ENCODE peak calls at places on chromosomes 6 and 20, in nine cellular contexts. One of them, this sample, is unnamed.

GRCh38 chr6:53059648-53060589 is 5.3 kb upstream of the FBXO9 start:
- DNase-seq in GM23338: no peak
- DNase-seq in OCI-LY7: peak; percentile 7
- DNase-seq in HCT116: no peak
- DNase-seq in neural progenitor cell: peak; percentile 60
- DNase-seq in PC-3: no peak
- DNase-seq in hepatocyte: no peak
- DNase-seq in SK-N-SH: peak; percentile 10
- DNase-seq in MM.1S: no peak
- DNase-seq in this sample: peak; percentile 15

GRCh38 chr20:33301192-33301930 is 18.3 kb downstream of the BPIFB1 start:
- DNase-seq in SK-N-SH: no peak
- DNase-seq in MM.1S: no peak
- DNase-seq in neural progenitor cell: no peak
- DNase-seq in OCI-LY7: peak; percentile 19
- DNase-seq in hepatocyte: no peak
- DNase-seq in HCT116: no peak
- DNase-seq in GM23338: peak; percentile 38
- DNase-seq in PC-3: no peak
- DNase-seq in this sample: peak; percentile 78

GRCh38 chr6:108876929-108877775 is 28.9 kb downstream of the ARMC2 start:
- DNase-seq in neural progenitor cell: no peak
- DNase-seq in PC-3: no peak
- DNase-seq in OCI-LY7: no peak
- DNase-seq in hepatocyte: no peak
- DNase-seq in HCT116: no peak
- DNase-seq in GM23338: no peak
- DNase-seq in SK-N-SH: no peak
- DNase-seq in MM.1S: no peak
- DNase-seq in this sample: peak; percentile 80

GRCh38 chr6:16729183-16729696 is 32.0 kb downstream of the ATXN1 start:
- DNase-seq in PC-3: peak; percentile 68
- DNase-seq in OCI-LY7: no peak
- DNase-seq in SK-N-SH: no peak
- DNase-seq in neural progenitor cell: no peak
- DNase-seq in GM23338: no peak
- DNase-seq in HCT116: no peak
- DNase-seq in hepatocyte: peak; percentile 54
- DNase-seq in MM.1S: no peak
- DNase-seq in this sample: peak; percentile 61

GRCh38 chr6:47149070-47149469 is 106.9 kb upstream of the ADGRF1 start:
- DNase-seq in OCI-LY7: no peak
- DNase-seq in SK-N-SH: no peak
- DNase-seq in neural progenitor cell: no peak
- DNase-seq in MM.1S: no peak
- DNase-seq in HCT116: no peak
- DNase-seq in PC-3: no peak
- DNase-seq in hepatocyte: no peak
- DNase-seq in GM23338: no peak
- DNase-seq in this sample: no peak

GRCh38 chr6:152897807-152898399 is 84.9 kb downstream of the FBXO5 start:
- DNase-seq in MM.1S: peak; percentile 46
- DNase-seq in HCT116: peak; percentile 42
- DNase-seq in PC-3: peak; percentile 75
- DNase-seq in neural progenitor cell: peak; percentile 75
- DNase-seq in SK-N-SH: peak; percentile 63
- DNase-seq in hepatocyte: peak; percentile 70
- DNase-seq in GM23338: peak; percentile 86
- DNase-seq in OCI-LY7: peak; percentile 49
- DNase-seq in this sample: peak; percentile 67

GRCh38 chr6:33727932-33728331 is 16.4 kb upstream of the UQCC2 start:
- DNase-seq in OCI-LY7: no peak
- DNase-seq in GM23338: no peak
- DNase-seq in neural progenitor cell: no peak
- DNase-seq in SK-N-SH: no peak
- DNase-seq in hepatocyte: no peak
- DNase-seq in HCT116: no peak
- DNase-seq in MM.1S: no peak
- DNase-seq in PC-3: no peak
- DNase-seq in this sample: no peak

GRCh38 chr6:3755637-3756515 is 4.4 kb upstream of the PXDC1 start:
- DNase-seq in OCI-LY7: no peak
- DNase-seq in HCT116: no peak
- DNase-seq in SK-N-SH: no peak
- DNase-seq in hepatocyte: no peak
- DNase-seq in PC-3: no peak
- DNase-seq in GM23338: peak; percentile 74
- DNase-seq in MM.1S: no peak
- DNase-seq in neural progenitor cell: peak; percentile 36
- DNase-seq in this sample: peak; percentile 22

GRCh38 chr6:11407403-11407802 is 130.1 kb upstream of the TMEM170B start:
- DNase-seq in hepatocyte: no peak
- DNase-seq in SK-N-SH: no peak
- DNase-seq in MM.1S: no peak
- DNase-seq in PC-3: peak; percentile 36
- DNase-seq in OCI-LY7: no peak
- DNase-seq in HCT116: no peak
- DNase-seq in GM23338: no peak
- DNase-seq in neural progenitor cell: no peak
- DNase-seq in this sample: no peak

GRCh38 chr6:47897233-47897632 is 115.4 kb downstream of the OPN5 start:
- DNase-seq in PC-3: no peak
- DNase-seq in SK-N-SH: no peak
- DNase-seq in GM23338: no peak
- DNase-seq in neural progenitor cell: no peak
- DNase-seq in HCT116: no peak
- DNase-seq in OCI-LY7: no peak
- DNase-seq in MM.1S: no peak
- DNase-seq in hepatocyte: no peak
- DNase-seq in this sample: peak; percentile 10

GRCh38 chr20:46959081-46959692 is 64.5 kb downstream of the EYA2 start:
- DNase-seq in MM.1S: no peak
- DNase-seq in neural progenitor cell: no peak
- DNase-seq in OCI-LY7: no peak
- DNase-seq in PC-3: peak; percentile 99
- DNase-seq in SK-N-SH: no peak
- DNase-seq in HCT116: peak; percentile 22
- DNase-seq in GM23338: no peak
- DNase-seq in hepatocyte: no peak
- DNase-seq in this sample: peak; percentile 95

GRCh38 chr6:79403525-79403924 is 133.7 kb downstream of the LCA5 start:
- DNase-seq in OCI-LY7: no peak
- DNase-seq in MM.1S: no peak
- DNase-seq in PC-3: no peak
- DNase-seq in neural progenitor cell: no peak
- DNase-seq in SK-N-SH: no peak
- DNase-seq in GM23338: no peak
- DNase-seq in hepatocyte: no peak
- DNase-seq in HCT116: no peak
- DNase-seq in this sample: no peak

DNA sequence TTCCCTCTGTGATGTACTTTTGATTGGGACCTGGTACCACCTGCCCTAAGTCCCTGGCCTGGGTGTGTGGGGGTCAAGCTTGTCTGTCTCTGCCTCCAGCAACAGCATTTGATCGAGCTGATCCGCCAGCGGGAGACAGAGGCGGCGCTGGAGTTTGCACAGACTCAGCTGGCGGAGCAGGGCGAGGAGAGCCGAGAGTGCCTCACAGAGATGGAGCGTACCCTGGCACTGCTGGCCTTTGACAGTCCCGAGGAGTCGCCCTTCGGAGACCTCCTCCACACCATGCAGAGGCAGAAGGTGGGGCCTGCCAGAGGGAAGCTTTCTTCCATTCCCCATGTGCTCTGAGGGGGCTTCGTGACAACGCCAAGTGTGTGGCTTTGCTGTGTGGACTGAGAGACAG is 5.4 kb downstream of the GID8 start:
- DNase-seq in hepatocyte: no peak
- DNase-seq in SK-N-SH: no peak
- DNase-seq in PC-3: no peak
- DNase-seq in neural progenitor cell: no peak
- DNase-seq in OCI-LY7: no peak
- DNase-seq in MM.1S: no peak
- DNase-seq in GM23338: no peak
- DNase-seq in HCT116: no peak
- DNase-seq in this sample: no peak
- H3K4me1 ChIP-seq in hepatocyte: peaks cover 12% of the 10 kb centered on the region
- H3K4me1 ChIP-seq in SK-N-SH: peaks cover 26% of the 10 kb centered on the region
- H3K4me1 ChIP-seq in PC-3: peaks cover 17% of the 10 kb centered on the region
- H3K4me1 ChIP-seq in neural progenitor cell: peaks cover 11% of the 10 kb centered on the region
- H3K4me1 ChIP-seq in OCI-LY7: peaks cover 13% of the 10 kb centered on the region
- H3K4me1 ChIP-seq in MM.1S: peaks cover 10% of the 10 kb centered on the region
- H3K4me1 ChIP-seq in GM23338: peaks cover 19% of the 10 kb centered on the region
- H3K4me1 ChIP-seq in HCT116: peaks cover 5% of the 10 kb centered on the region
- H3K4me1 ChIP-seq in this sample: peaks cover 9% of the 10 kb centered on the region

GRCh38 chr6:122817766-122818165 is 28.7 kb downstream of the SMPDL3A start:
- DNase-seq in MM.1S: no peak
- DNase-seq in GM23338: no peak
- DNase-seq in PC-3: no peak
- DNase-seq in neural progenitor cell: no peak
- DNase-seq in HCT116: no peak
- DNase-seq in OCI-LY7: no peak
- DNase-seq in SK-N-SH: no peak
- DNase-seq in hepatocyte: no peak
- DNase-seq in this sample: no peak

GRCh38 chr6:122821095-122821494 is 32.0 kb downstream of the SMPDL3A start:
- DNase-seq in OCI-LY7: no peak
- DNase-seq in hepatocyte: no peak
- DNase-seq in HCT116: no peak
- DNase-seq in MM.1S: no peak
- DNase-seq in neural progenitor cell: no peak
- DNase-seq in GM23338: peak; percentile 54
- DNase-seq in PC-3: no peak
- DNase-seq in SK-N-SH: no peak
- DNase-seq in this sample: no peak

GRCh38 chr6:122817362-122817761 is 28.3 kb downstream of the SMPDL3A start:
- DNase-seq in hepatocyte: no peak
- DNase-seq in SK-N-SH: no peak
- DNase-seq in neural progenitor cell: no peak
- DNase-seq in OCI-LY7: no peak
- DNase-seq in GM23338: no peak
- DNase-seq in MM.1S: no peak
- DNase-seq in HCT116: no peak
- DNase-seq in PC-3: no peak
- DNase-seq in this sample: no peak

DNA sequence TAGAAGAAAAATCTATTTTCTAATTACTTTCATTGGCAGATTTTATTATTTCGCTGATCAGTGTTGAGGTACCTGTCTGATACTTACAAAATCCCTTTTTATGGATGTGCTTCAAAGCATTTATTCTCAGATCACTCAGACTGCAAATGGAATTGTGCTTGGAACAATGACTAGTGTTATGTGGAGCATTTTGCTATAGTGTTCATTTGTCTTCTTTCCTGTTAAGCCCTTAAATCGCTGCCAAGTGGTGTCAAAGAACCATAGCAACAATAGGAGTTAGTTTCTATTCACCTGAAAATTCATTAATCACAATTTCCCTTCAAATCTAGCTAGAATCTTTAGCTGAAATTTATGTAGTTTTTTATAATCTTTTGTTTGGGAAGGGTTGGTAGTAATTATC is 29.8 kb downstream of the SMPDL3A start:
- DNase-seq in SK-N-SH: no peak
- DNase-seq in neural progenitor cell: peak; percentile 41
- DNase-seq in hepatocyte: no peak
- DNase-seq in HCT116: no peak
- DNase-seq in GM23338: no peak
- DNase-seq in OCI-LY7: no peak
- DNase-seq in MM.1S: no peak
- DNase-seq in PC-3: no peak
- DNase-seq in this sample: no peak
- TF ChIP-seq EZH2phosphoT487 in SK-N-SH: no peak
- TF ChIP-seq EZH2phosphoT487 in neural progenitor cell: no peak
- TF ChIP-seq EZH2phosphoT487 in hepatocyte: no peak
- TF ChIP-seq EZH2phosphoT487 in HCT116: no peak
- TF ChIP-seq EZH2phosphoT487 in GM23338: no peak
- TF ChIP-seq EZH2phosphoT487 in OCI-LY7: no peak
- TF ChIP-seq EZH2phosphoT487 in MM.1S: no peak
- TF ChIP-seq EZH2phosphoT487 in PC-3: no peak
- TF ChIP-seq EZH2phosphoT487 in this sample: no peak

DNA sequence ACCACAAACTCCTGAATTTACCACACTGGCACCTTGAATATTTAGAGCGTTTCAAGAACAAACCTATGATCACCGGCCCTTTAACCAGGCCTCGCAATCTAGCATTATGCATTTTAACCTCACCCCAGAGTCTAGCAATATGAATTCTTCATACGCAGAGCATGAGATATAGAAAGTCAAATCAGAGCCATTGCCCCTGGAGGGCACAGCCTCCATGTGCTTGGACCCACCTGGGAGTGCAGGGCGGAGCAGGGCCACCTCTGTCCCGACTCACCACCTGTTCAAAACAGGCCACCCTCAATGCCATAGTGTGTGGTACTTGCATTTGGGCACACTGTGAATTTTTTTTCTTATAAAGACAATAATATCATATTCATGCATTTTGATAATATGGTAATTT is 19.5 kb upstream of the AFDN start:
- DNase-seq in SK-N-SH: no peak
- DNase-seq in OCI-LY7: no peak
- DNase-seq in PC-3: no peak
- DNase-seq in GM23338: no peak
- DNase-seq in neural progenitor cell: no peak
- DNase-seq in HCT116: no peak
- DNase-seq in MM.1S: no peak
- DNase-seq in hepatocyte: no peak
- DNase-seq in this sample: no peak
- H3K4me1 ChIP-seq in SK-N-SH: peaks cover 8% of the 10 kb centered on the region
- H3K4me1 ChIP-seq in OCI-LY7: no peaks in the 10 kb centered on the region
- H3K4me1 ChIP-seq in PC-3: no peaks in the 10 kb centered on the region
- H3K4me1 ChIP-seq in GM23338: no peaks in the 10 kb centered on the region
- H3K4me1 ChIP-seq in neural progenitor cell: no peaks in the 10 kb centered on the region
- H3K4me1 ChIP-seq in HCT116: no peaks in the 10 kb centered on the region
- H3K4me1 ChIP-seq in MM.1S: no peaks in the 10 kb centered on the region
- H3K4me1 ChIP-seq in hepatocyte: peaks cover 11% of the 10 kb centered on the region
- H3K4me1 ChIP-seq in this sample: no peaks in the 10 kb centered on the region

DNA sequence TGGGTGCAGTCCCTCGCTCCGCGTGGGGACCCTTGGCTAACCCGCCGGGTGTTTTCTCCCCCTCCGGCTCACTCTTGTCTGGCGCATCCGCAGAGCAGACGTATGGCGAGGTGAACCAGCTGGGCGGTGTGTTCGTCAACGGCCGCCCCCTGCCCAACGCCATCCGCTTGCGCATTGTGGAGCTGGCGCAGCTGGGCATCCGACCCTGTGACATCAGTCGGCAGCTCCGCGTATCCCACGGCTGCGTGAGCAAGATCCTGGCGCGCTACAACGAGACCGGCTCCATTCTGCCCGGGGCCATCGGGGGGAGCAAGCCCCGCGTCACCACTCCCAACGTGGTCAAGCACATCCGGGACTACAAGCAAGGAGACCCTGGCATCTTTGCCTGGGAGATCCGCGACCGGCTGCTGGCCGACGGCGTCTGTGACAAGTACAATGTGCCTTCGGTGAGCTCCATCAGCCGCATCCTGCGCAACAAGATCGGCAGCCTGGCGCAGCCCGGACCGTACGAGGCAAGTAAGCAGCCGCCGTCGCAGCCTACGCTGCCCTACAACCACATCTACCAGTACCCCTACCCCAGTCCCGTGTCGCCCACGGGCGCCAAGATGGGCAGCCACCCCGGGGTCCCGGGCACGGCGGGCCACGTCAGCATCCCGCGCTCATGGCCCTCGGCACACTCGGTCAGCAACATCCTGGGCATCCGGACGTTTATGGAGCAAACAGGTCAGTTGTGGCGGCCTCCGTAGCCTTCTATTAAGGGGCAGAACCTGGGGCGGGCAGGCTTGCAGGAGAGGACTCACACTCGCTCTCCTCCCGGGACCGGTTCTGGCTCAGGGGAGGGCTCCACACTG is 1.1 kb downstream of the PAX1 start:
- DNase-seq in MM.1S: no peak
- DNase-seq in SK-N-SH: no peak
- DNase-seq in neural progenitor cell: peak; percentile 58
- DNase-seq in HCT116: no peak
- DNase-seq in PC-3: no peak
- DNase-seq in OCI-LY7: no peak
- DNase-seq in hepatocyte: no peak
- DNase-seq in GM23338: peak; percentile 62
- DNase-seq in this sample: no peak
- TF ChIP-seq EZH2phosphoT487 in MM.1S: no peak
- TF ChIP-seq EZH2phosphoT487 in SK-N-SH: no peak
- TF ChIP-seq EZH2phosphoT487 in neural progenitor cell: peak; percentile 96
- TF ChIP-seq EZH2phosphoT487 in HCT116: no peak
- TF ChIP-seq EZH2phosphoT487 in PC-3: no peak
- TF ChIP-seq EZH2phosphoT487 in OCI-LY7: no peak
- TF ChIP-seq EZH2phosphoT487 in hepatocyte: no peak
- TF ChIP-seq EZH2phosphoT487 in GM23338: no peak
- TF ChIP-seq EZH2phosphoT487 in this sample: no peak